ENCODE peak calls at places on chromosomes 2 and 18, in eight cellular contexts. K, J, V, U, P, C, R and W are unnamed samples.

GRCh38 chr2:197170137-197170682 is 140.4 kb downstream of the ANKRD44 start:
- DNase-seq in K (no peak), J (no peak), V (no peak), U (no peak), P (no peak), C (no peak), R (no peak), W (no peak)

GRCh38 chr18:49061239-49061905 is 110.6 kb upstream of the SMAD7 start:
- DNase-seq in K (no peak), J (no peak), V (no peak), U (no peak), P (no peak), C (no peak), R (no peak), W (no peak)

GRCh38 chr18:12657849-12658829 is at the start of gene SPIRE1:
- DNase-seq in K (peak), J (peak), V (peak), U (peak), P (peak), C (no peak), R (peak), W (peak)

GRCh38 chr2:149561309-149561926 is 26.2 kb downstream of the MMADHC start:
- DNase-seq in K (peak), J (no peak), V (no peak), U (peak), P (no peak), C (no peak), R (no peak), W (peak)

GRCh38 chr2:53811601-53812000 is 24.8 kb downstream of the ERLEC1 start:
- DNase-seq in K (no peak), J (no peak), V (no peak), U (no peak), P (no peak), C (no peak), R (no peak), W (no peak)

GRCh38 chr2:20201671-20202070 is 23.3 kb downstream of the SDC1 start:
- DNase-seq in K (no peak), J (no peak), V (no peak), U (no peak), P (no peak), C (no peak), R (no peak), W (no peak)

GRCh38 chr2:113156278-113157107 is 17.3 kb upstream of the PSD4 start:
- DNase-seq in K (no peak), J (no peak), V (no peak), U (no peak), P (no peak), C (no peak), R (no peak), W (no peak)

GRCh38 chr2:168699834-168700417 is 102.5 kb upstream of the NOSTRIN start:
- DNase-seq in K (peak), J (no peak), V (no peak), U (peak), P (peak), C (no peak), R (peak), W (no peak)

GRCh38 chr2:230520875-230521155 is 104.8 kb downstream of the SP100 start:
- DNase-seq in K (peak), J (no peak), V (no peak), U (no peak), P (no peak), C (no peak), R (no peak), W (no peak)

GRCh38 chr2:28347596-28347995 is 45.1 kb upstream of the FOSL2 start:
- DNase-seq in K (no peak), J (peak), V (peak), U (no peak), P (peak), C (no peak), R (no peak), W (no peak)

GRCh38 chr18:74511823-74512222 is 15.7 kb downstream of the CNDP2 start:
- DNase-seq in K (no peak), J (peak), V (no peak), U (no peak), P (no peak), C (no peak), R (no peak), W (no peak)

GRCh38 chr2:72220170-72220569 is 72.5 kb upstream of the CYP26B1 start:
- DNase-seq in K (no peak), J (no peak), V (no peak), U (no peak), P (no peak), C (no peak), R (no peak), W (peak)

GRCh38 chr18:49031511-49032188 is 80.9 kb upstream of the SMAD7 start:
- DNase-seq in K (no peak), J (peak), V (peak), U (no peak), P (no peak), C (no peak), R (no peak), W (no peak)

GRCh38 chr18:72848534-72849237 is 19.1 kb downstream of the NETO1 start:
- DNase-seq in K (no peak), J (no peak), V (no peak), U (no peak), P (no peak), C (no peak), R (no peak), W (no peak)

GRCh38 chr18:51074605-51075004 is 44.6 kb downstream of the SMAD4 start:
- DNase-seq in K (no peak), J (no peak), V (no peak), U (no peak), P (no peak), C (peak), R (no peak), W (no peak)

GRCh38 chr18:55821219-55821618 is 233.2 kb upstream of the TCF4 start:
- DNase-seq in K (peak), J (no peak), V (no peak), U (no peak), P (no peak), C (no peak), R (no peak), W (no peak)

GRCh38 chr2:28697602-28698149 is 54.0 kb upstream of the PPP1CB start:
- DNase-seq in K (no peak), J (no peak), V (no peak), U (no peak), P (no peak), C (no peak), R (no peak), W (no peak)

GRCh38 chr18:43393174-43393573 is 115.9 kb upstream of the SYT4 start:
- DNase-seq in K (no peak), J (no peak), V (no peak), U (no peak), P (no peak), C (no peak), R (no peak), W (no peak)

GRCh38 chr2:214545881-214546280 is 135.0 kb downstream of the VWC2L start:
- DNase-seq in K (no peak), J (no peak), V (no peak), U (no peak), P (no peak), C (no peak), R (no peak), W (no peak)

GRCh38 chr2:36361396-36361795 is 5.8 kb downstream of the CRIM1 start:
- DNase-seq in K (no peak), J (no peak), V (no peak), U (no peak), P (no peak), C (no peak), R (no peak), W (no peak)

GRCh38 chr18:59705145-59705544 is 7.9 kb upstream of the CCBE1 start:
- DNase-seq in K (no peak), J (no peak), V (no peak), U (no peak), P (no peak), C (no peak), R (no peak), W (no peak)

GRCh38 chr2:239765911-239766310 is 259.2 kb downstream of the NDUFA10 start:
- DNase-seq in K (no peak), J (no peak), V (peak), U (no peak), P (peak), C (no peak), R (no peak), W (no peak)

GRCh38 chr2:168246483-168247340 is 683 bp downstream of the STK39 start:
- DNase-seq in K (peak), J (peak), V (peak), U (peak), P (peak), C (peak), R (peak), W (peak)

GRCh38 chr2:62794791-62795190 is 89.3 kb downstream of the EHBP1 start:
- DNase-seq in K (no peak), J (no peak), V (no peak), U (no peak), P (no peak), C (no peak), R (no peak), W (no peak)

GRCh38 chr2:106995560-106995959 is 109.6 kb upstream of the ST6GAL2 start:
- DNase-seq in K (peak), J (no peak), V (no peak), U (no peak), P (no peak), C (no peak), R (no peak), W (no peak)

GRCh38 chr18:40056085-40056484 is 1898.9 kb upstream of the PIK3C3 start:
- DNase-seq in K (no peak), J (no peak), V (peak), U (no peak), P (no peak), C (no peak), R (no peak), W (no peak)

GRCh38 chr2:160876765-160877164 is 283.5 kb upstream of the TANK start:
- DNase-seq in K (no peak), J (no peak), V (no peak), U (no peak), P (no peak), C (no peak), R (no peak), W (no peak)

GRCh38 chr2:209713219-209713618 is 58.4 kb upstream of the UNC80 start:
- DNase-seq in K (no peak), J (no peak), V (no peak), U (no peak), P (no peak), C (no peak), R (no peak), W (no peak)

GRCh38 chr2:207328944-207329386 is 163.2 kb upstream of the KLF7 start:
- DNase-seq in K (no peak), J (no peak), V (no peak), U (no peak), P (no peak), C (no peak), R (no peak), W (no peak)

GRCh38 chr2:235229236-235229635 is 264.6 kb upstream of the AGAP1 start:
- DNase-seq in K (no peak), J (no peak), V (no peak), U (no peak), P (no peak), C (no peak), R (no peak), W (no peak)

GRCh38 chr2:154187948-154188347 is 316.2 kb downstream of the GALNT13 start:
- DNase-seq in K (no peak), J (no peak), V (no peak), U (no peak), P (no peak), C (no peak), R (no peak), W (no peak)

DNA sequence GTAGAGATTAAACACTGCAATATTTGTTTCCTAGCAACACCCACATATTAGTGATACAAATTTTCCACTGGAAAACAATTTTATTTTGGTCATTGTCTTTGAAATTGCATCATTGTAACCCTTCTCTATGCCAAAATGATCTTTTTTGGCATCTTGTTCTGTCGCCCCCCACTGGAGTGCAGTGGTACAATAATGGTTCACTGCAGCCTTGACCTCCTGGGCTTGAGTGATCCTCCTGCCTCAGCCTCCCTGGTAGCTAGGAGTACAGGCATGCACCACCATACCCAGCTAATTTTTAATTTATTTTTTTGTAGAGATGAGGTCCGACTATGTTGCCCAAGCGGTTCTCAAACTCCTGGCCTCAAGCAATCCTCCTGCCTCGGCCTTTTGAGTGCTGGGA is 117.4 kb downstream of the PIK3C3 start:
- DNase-seq in K (no peak), J (no peak), V (no peak), U (no peak), P (no peak), C (no peak), R (no peak), W (no peak)
- TF ChIP-seq CTCF in K (no peak), J (no peak), V (no peak), U (no peak), P (no peak), C (no peak), R (no peak), W (no peak)

DNA sequence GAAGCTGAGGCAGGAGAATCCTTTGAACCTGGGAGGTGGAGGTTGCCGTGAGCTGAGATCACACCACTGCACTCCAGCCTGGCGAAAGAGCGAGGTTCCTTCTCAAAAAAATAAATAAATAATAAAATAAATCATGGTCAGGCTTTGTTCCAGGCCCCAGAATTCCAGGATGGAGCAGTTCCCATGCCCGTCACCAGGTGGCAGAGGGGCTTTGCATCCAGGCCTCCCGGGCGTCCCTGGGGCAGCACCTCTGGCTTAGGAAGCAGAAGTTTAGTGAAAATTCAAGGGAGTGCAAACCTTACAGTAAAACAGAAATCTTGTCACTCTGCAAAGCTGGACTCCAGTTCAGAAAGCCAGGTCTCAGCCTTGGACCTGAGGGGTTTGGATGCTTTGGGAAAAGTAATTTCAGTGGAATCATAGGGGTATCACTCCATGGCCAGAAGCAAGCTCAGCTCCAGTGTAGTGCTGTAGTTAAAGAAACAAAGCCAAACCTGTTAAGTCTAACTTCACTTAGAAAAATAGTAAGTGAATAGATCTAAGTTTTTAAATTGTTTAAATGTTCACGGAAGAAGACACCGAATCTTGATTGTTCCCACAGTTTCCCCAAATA is 512.7 kb downstream of the CMPK2 start:
- DNase-seq in K (peak), J (no peak), V (peak), U (peak), P (peak), C (no peak), R (peak), W (peak)
- TF ChIP-seq CTCF in K (peak), J (peak), V (peak), U (peak), P (peak), C (no peak), R (peak), W (peak)

GRCh38 chr2:241219030-241219382 is 30.5 kb downstream of the ANO7 start:
- DNase-seq in K (no peak), J (no peak), V (no peak), U (no peak), P (no peak), C (no peak), R (no peak), W (no peak)
- TF ChIP-seq CTCF in K (no peak), J (no peak), V (no peak), U (no peak), P (no peak), C (no peak), R (no peak), W (no peak)

GRCh38 chr18:68660355-68661183 is 54.3 kb downstream of the TMX3 start:
- DNase-seq in K (peak), J (no peak), V (no peak), U (no peak), P (no peak), C (no peak), R (no peak), W (no peak)
- TF ChIP-seq CTCF in K (peak), J (peak), V (peak), U (peak), P (peak), C (peak), R (peak), W (peak)

GRCh38 chr2:173963323-173963816 is 1.8 kb downstream of the SP3 start:
- DNase-seq in K (peak), J (no peak), V (no peak), U (peak), P (no peak), C (peak), R (peak), W (peak)

GRCh38 chr2:173965372-173966025 is at the start of gene SP3:
- DNase-seq in K (peak), J (peak), V (peak), U (peak), P (peak), C (peak), R (peak), W (peak)

GRCh38 chr2:173966274-173967098 is 1.3 kb upstream of the SP3 start:
- DNase-seq in K (no peak), J (no peak), V (no peak), U (no peak), P (no peak), C (no peak), R (no peak), W (no peak)

GRCh38 chr2:173963817-173964564 is 1.2 kb downstream of the SP3 start:
- DNase-seq in K (peak), J (peak), V (peak), U (peak), P (peak), C (peak), R (peak), W (peak)

GRCh38 chr2:173964565-173965371 is 405 bp downstream of the SP3 start:
- DNase-seq in K (peak), J (peak), V (peak), U (peak), P (peak), C (peak), R (peak), W (peak)
- TF ChIP-seq CTCF in K (no peak), J (no peak), V (no peak), U (no peak), P (no peak), C (no peak), R (no peak), W (no peak)